ENCODE peak calls at places on chromosome 21, in nine cellular contexts. V is H9; W is mammary epithelial cell; M is GM23338; F is tibial artery; Y is CD8-positive, alpha-beta T cell; I is stomach; B is MM.1S; U is HepG2. N is an unnamed sample.

GRCh38 chr21:38858429-38859205 is 52.9 kb downstream of the ETS2 start:
- DNase-seq in V (no peak), W (no peak), M (no peak), F (no peak), Y (no peak), I (no peak), B (no peak), U (no peak), N (no peak)

GRCh38 chr21:14890141-14890540 is 174.7 kb downstream of the NRIP1 start:
- DNase-seq in V (no peak), W (no peak), M (no peak), F (no peak), Y (no peak), I (no peak), B (no peak), U (no peak), N (no peak)

GRCh38 chr21:42724226-42724920 is 71.0 kb downstream of the PDE9A start:
- DNase-seq in V (no peak), W (peak; percentile 82), M (no peak), F (no peak), Y (no peak), I (no peak), B (no peak), U (peak; percentile 91), N (peak; percentile 48)

GRCh38 chr21:36663033-36663855 is 35.7 kb upstream of the SIM2 start:
- DNase-seq in V (no peak), W (peak; percentile 9), M (no peak), F (no peak), Y (no peak), I (no peak), B (no peak), U (no peak), N (no peak)

GRCh38 chr21:44708866-44709425 is 2.4 kb downstream of the TSPEAR start:
- DNase-seq in V (no peak), W (no peak), M (no peak), F (peak; percentile 60), Y (no peak), I (peak; percentile 23), B (no peak), U (no peak), N (no peak)

GRCh38 chr21:44571844-44572782 is 1.4 kb upstream of the KRTAP10-4 start:
- DNase-seq in V (no peak), W (no peak), M (no peak), F (no peak), Y (no peak), I (no peak), B (no peak), U (no peak), N (no peak)

GRCh38 chr21:25887166-25887565 is 152.4 kb downstream of the GABPA start:
- DNase-seq in V (no peak), W (no peak), M (peak; percentile 59), F (no peak), Y (no peak), I (no peak), B (no peak), U (no peak), N (no peak)

GRCh38 chr21:45892156-45892919 is 89.2 kb upstream of the COL6A1 start:
- DNase-seq in V (no peak), W (no peak), M (no peak), F (no peak), Y (peak; percentile 45), I (no peak), B (no peak), U (no peak), N (no peak)

GRCh38 chr21:42733037-42733632 is 79.7 kb downstream of the PDE9A start:
- DNase-seq in V (no peak), W (no peak), M (peak; percentile 28), F (no peak), Y (no peak), I (no peak), B (no peak), U (peak; percentile 81), N (no peak)

GRCh38 chr21:16509466-16509865 is 779.7 kb downstream of the USP25 start:
- DNase-seq in V (no peak), W (no peak), M (no peak), F (no peak), Y (no peak), I (no peak), B (no peak), U (no peak), N (no peak)

DNA sequence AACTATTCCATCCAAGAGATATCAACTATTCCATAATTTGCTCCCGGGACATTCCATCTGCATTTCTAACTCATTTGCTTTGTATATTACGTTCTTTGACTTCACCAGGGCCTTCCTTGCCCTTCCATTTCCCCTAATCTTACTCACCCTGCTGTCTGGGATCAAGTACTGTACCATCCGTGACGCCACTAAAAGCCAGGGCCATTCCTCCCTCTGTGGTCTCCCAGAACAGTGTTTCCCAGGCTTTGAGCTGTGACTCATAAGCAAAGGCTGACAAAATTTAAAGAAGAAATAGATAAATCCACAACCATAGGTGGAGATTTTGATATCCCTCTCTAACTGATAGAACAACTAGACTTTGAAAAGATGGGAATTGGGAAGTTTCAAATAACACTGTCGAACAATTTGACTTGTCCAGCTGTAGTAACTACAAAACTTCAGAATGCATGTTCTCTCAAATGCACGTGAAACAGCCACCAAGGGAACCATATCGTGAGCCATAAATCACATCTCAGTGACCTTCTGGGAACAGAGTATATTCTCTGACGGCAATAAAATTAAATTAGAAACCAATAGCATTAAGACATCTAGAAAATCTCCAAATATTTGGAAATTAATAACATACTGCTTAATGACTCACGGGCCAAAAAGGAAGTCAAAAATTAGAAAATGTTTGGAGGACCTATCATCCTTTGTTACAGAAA is 501.0 kb downstream of the SETD4 start:
- DNase-seq in V (no peak), W (peak; percentile 33), M (no peak), F (no peak), Y (no peak), I (no peak), B (no peak), U (no peak), N (no peak)
- H3K4me1 ChIP-seq in V (peaks cover 2% of the 10 kb centered on the region), W (no peaks in the 10 kb centered on the region), M (peaks cover 16% of the 10 kb centered on the region), F (peaks cover 12% of the 10 kb centered on the region), Y (no peaks in the 10 kb centered on the region), I (peaks cover 5% of the 10 kb centered on the region), B (no peaks in the 10 kb centered on the region), U (no peaks in the 10 kb centered on the region), N (no peaks in the 10 kb centered on the region)

DNA sequence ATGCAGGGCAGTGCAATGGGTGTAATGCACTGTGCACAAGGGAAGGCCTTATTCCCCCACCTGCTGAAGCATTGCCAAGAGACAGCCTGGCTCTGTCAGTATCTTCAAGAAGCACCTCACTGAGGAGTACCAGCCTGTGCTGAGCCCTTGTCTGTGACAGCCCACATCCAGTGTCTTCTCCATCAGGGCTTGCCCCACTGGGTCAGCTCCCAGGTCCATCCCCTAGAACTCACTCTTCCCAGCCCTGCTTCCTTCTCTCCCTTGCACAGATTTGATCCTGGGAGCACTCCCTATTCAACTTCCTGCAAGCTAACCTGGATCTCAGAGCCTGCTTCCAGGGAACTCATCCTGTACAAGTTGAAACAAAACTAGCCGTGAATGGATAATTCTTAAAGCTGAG is 33.6 kb upstream of the IFNGR2 start:
- DNase-seq in V (no peak), W (no peak), M (no peak), F (peak; percentile 27), Y (no peak), I (no peak), B (no peak), U (no peak), N (no peak)
- H3K4me1 ChIP-seq in V (no peaks in the 10 kb centered on the region), W (peaks cover 14% of the 10 kb centered on the region), M (no peaks in the 10 kb centered on the region), F (no peaks in the 10 kb centered on the region), Y (no peaks in the 10 kb centered on the region), I (peaks cover 5% of the 10 kb centered on the region), B (peaks cover 21% of the 10 kb centered on the region), U (peaks cover 14% of the 10 kb centered on the region), N (no peaks in the 10 kb centered on the region)

GRCh38 chr21:17783003-17783402 is 36.2 kb downstream of the C21orf91 start:
- DNase-seq in V (no peak), W (no peak), M (no peak), F (no peak), Y (no peak), I (no peak), B (no peak), U (no peak), N (no peak)
- H3K4me1 ChIP-seq in V (no peaks in the 10 kb centered on the region), W (no peaks in the 10 kb centered on the region), M (peaks cover 19% of the 10 kb centered on the region), F (no peaks in the 10 kb centered on the region), Y (peaks cover 80% of the 10 kb centered on the region), I (no peaks in the 10 kb centered on the region), B (peaks cover 77% of the 10 kb centered on the region), U (peaks cover 12% of the 10 kb centered on the region), N (no peaks in the 10 kb centered on the region)

DNA sequence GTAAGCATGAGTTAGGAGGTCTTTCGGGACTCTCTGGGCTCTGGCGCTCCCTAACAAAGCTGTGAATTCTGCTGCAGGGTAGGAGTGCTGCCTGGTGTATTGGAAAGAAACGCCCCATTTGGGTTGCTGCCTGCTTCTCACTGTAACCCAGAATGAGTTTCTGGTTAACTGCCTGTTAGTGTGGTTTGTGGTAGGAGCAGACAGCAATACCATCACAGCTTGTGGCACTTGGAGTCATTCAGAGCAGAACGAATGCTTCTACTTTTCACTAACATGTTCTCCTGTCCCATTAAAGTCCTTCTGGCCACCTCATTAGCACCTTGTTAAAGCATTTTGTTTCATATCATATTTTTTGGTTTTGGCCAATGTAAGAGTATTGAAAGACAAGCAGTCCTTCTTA is 18.1 kb downstream of the MAP3K7CL start:
- DNase-seq in V (no peak), W (peak; percentile 83), M (no peak), F (no peak), Y (no peak), I (no peak), B (no peak), U (no peak), N (no peak)
- H3K4me1 ChIP-seq in V (no peaks in the 10 kb centered on the region), W (peaks cover 60% of the 10 kb centered on the region), M (no peaks in the 10 kb centered on the region), F (peaks cover 48% of the 10 kb centered on the region), Y (no peaks in the 10 kb centered on the region), I (peaks cover 25% of the 10 kb centered on the region), B (no peaks in the 10 kb centered on the region), U (no peaks in the 10 kb centered on the region), N (no peaks in the 10 kb centered on the region)

N was measured in HAP-1.